ENCODE peak calls at places on chromosomes 6 and 20, in five cellular contexts. M is SW 1271; F is PC-3; T is stimulated activated CD8-positive, alpha-beta memory T cell treated with anti-CD3 and anti-CD28 coated beads, Interleukin-15, amount 100 ng/mL, for 24 hours; V is mucosa of descending colon. R is an unnamed sample.

GRCh38 chr6:43970913-43971775 is 156.1 kb downstream of the MRPL14 start:
- DNase-seq in V (no peak), F (peak), M (no peak), T (no peak), R (peak)

GRCh38 chr6:44967481-44967880 is 360.6 kb upstream of the RUNX2 start:
- DNase-seq in F (no peak), T (no peak), V (no peak), M (no peak), R (no peak)

GRCh38 chr6:38282911-38283310 is 356.8 kb downstream of the BTBD9 start:
- DNase-seq in F (peak), T (no peak), V (no peak), M (no peak), R (no peak)

GRCh38 chr20:62511915-62512610 is 36.3 kb upstream of the GATA5 start:
- DNase-seq in V (no peak), M (no peak), F (no peak), T (no peak), R (no peak)

GRCh38 chr20:8790442-8791074 is 278.3 kb upstream of the PLCB4 start:
- DNase-seq in F (peak), V (no peak), T (no peak), M (peak), R (peak)

GRCh38 chr6:55902796-55903195 is 27.4 kb upstream of the BMP5 start:
- DNase-seq in F (no peak), T (no peak), V (no peak), M (no peak), R (no peak)

GRCh38 chr20:50048420-50049166 is 64.4 kb downstream of the UBE2V1 start:
- DNase-seq in T (no peak), V (no peak), M (no peak), F (no peak), R (no peak)

GRCh38 chr20:47055699-47056369 is 161.2 kb downstream of the EYA2 start:
- DNase-seq in M (no peak), T (no peak), F (no peak), V (no peak), R (no peak)

R was measured in stomach.